ENCODE peak calls at places on chromosome 21, in ten cellular contexts. Y is CD8-positive, alpha-beta memory T cell; S is thyroid gland; C is PC-9; X is pancreas; I is mesendoderm; G is psoas muscle; W is heart right ventricle; K is left lung; M is upper lobe of right lung. E is an unnamed sample.

GRCh38 chr21:46500224-46500861 is 41.7 kb downstream of the DIP2A start:
- DNase-seq in X (no peak), M (no peak), C (peak; percentile 36), W (no peak), Y (no peak), S (no peak), K (no peak), G (no peak), I (no peak), E (peak; percentile 29)

GRCh38 chr21:37453350-37453749 is 86.8 kb downstream of the DYRK1A start:
- DNase-seq in X (no peak), K (no peak), M (no peak), S (no peak), W (no peak), Y (no peak), I (no peak), C (no peak), G (no peak), E (no peak)

GRCh38 chr21:38639782-38640750 is 141.8 kb upstream of the ERG start:
- DNase-seq in C (no peak), I (no peak), Y (no peak), K (no peak), W (no peak), M (no peak), S (no peak), X (no peak), G (no peak), E (no peak)

GRCh38 chr21:30168086-30168485 is 1.5 kb upstream of the CLDN17 start:
- DNase-seq in G (no peak), I (no peak), S (no peak), M (no peak), Y (no peak), C (no peak), X (no peak), K (no peak), W (no peak), E (no peak)

GRCh38 chr21:39221997-39222486 is 38.8 kb upstream of the PSMG1 start:
- DNase-seq in G (no peak), S (no peak), C (no peak), W (no peak), I (no peak), K (no peak), M (no peak), Y (no peak), X (no peak), E (no peak)

GRCh38 chr21:28884976-28885852 is 107.5 kb downstream of the LTN1 start:
- DNase-seq in G (peak; percentile 95), X (peak; percentile 90), S (peak; percentile 83), I (peak; percentile 93), Y (peak; percentile 82), C (peak; percentile 63), M (peak; percentile 95), K (peak; percentile 93), W (peak; percentile 86), E (peak; percentile 98)

GRCh38 chr21:17527240-17527639 is 14.4 kb downstream of the CXADR start:
- DNase-seq in X (no peak), S (no peak), W (no peak), M (no peak), K (no peak), G (no peak), Y (no peak), I (peak; percentile 36), C (peak; percentile 96), E (no peak)

GRCh38 chr21:40841524-40842196 is 5.3 kb downstream of the DSCAM start:
- DNase-seq in K (peak; percentile 64), X (peak; percentile 79), W (peak; percentile 47), Y (no peak), G (no peak), S (peak; percentile 41), C (no peak), I (peak; percentile 89), M (peak; percentile 80), E (no peak)

GRCh38 chr21:17554619-17555472 is 42.0 kb downstream of the CXADR start:
- DNase-seq in Y (no peak), K (no peak), M (no peak), G (no peak), W (no peak), S (no peak), C (no peak), X (no peak), I (peak; percentile 74), E (peak; percentile 42)

GRCh38 chr21:23887709-23888303 is 1719.5 kb downstream of the MRPL39 start:
- DNase-seq in M (no peak), K (no peak), I (no peak), G (no peak), C (no peak), Y (peak; percentile 4), S (no peak), W (no peak), X (no peak), E (no peak)

GRCh38 chr21:32918467-32919140 is 107.1 kb upstream of the OLIG2 start:
- DNase-seq in C (no peak), K (no peak), Y (no peak), S (no peak), I (peak; percentile 28), M (no peak), G (no peak), W (no peak), X (no peak), E (no peak)

GRCh38 chr21:37863842-37864241 is 52.4 kb downstream of the KCNJ6 start:
- DNase-seq in C (no peak), W (no peak), G (no peak), M (no peak), S (no peak), Y (no peak), I (no peak), K (peak; percentile 62), X (no peak), E (no peak)

GRCh38 chr21:16571594-16571993 is 841.8 kb downstream of the USP25 start:
- DNase-seq in X (no peak), S (no peak), G (no peak), W (no peak), C (no peak), K (no peak), I (no peak), Y (no peak), M (no peak), E (no peak)

GRCh38 chr21:18663663-18664062 is 260.1 kb upstream of the TMPRSS15 start:
- DNase-seq in G (no peak), C (no peak), S (no peak), X (no peak), W (no peak), M (no peak), I (no peak), Y (no peak), K (no peak), E (no peak)

GRCh38 chr21:38439957-38440356 is 58.3 kb downstream of the ERG start:
- DNase-seq in K (no peak), S (no peak), Y (no peak), C (no peak), M (peak; percentile 62), W (no peak), I (no peak), X (no peak), G (no peak), E (no peak)

GRCh38 chr21:46422636-46423241 is 36.0 kb upstream of the DIP2A start:
- DNase-seq in M (no peak), X (no peak), W (no peak), I (no peak), C (no peak), S (no peak), K (no peak), G (peak; percentile 8), Y (no peak), E (no peak)

GRCh38 chr21:36431252-36431651 is 46.1 kb downstream of the CHAF1B start:
- DNase-seq in G (no peak), I (no peak), Y (no peak), S (no peak), C (no peak), W (no peak), M (no peak), X (no peak), K (no peak), E (no peak)
- H3K4me1 ChIP-seq in G (peaks cover 20% of the 10 kb centered on the region), I (no peaks in the 10 kb centered on the region), Y (peaks cover 6% of the 10 kb centered on the region), S (no peaks in the 10 kb centered on the region), C (peaks cover 26% of the 10 kb centered on the region), W (peaks cover 25% of the 10 kb centered on the region), M (peaks cover 25% of the 10 kb centered on the region), X (no peaks in the 10 kb centered on the region), K (peaks cover 31% of the 10 kb centered on the region), E (peaks cover 14% of the 10 kb centered on the region)

GRCh38 chr21:31172328-31172727 is 134.1 kb upstream of the KRTAP19-8 start:
- DNase-seq in K (no peak), M (no peak), W (no peak), X (no peak), Y (no peak), S (no peak), G (no peak), I (peak; percentile 70), C (no peak), E (peak; percentile 47)

GRCh38 chr21:31176725-31177124 is 138.4 kb upstream of the KRTAP19-8 start:
- DNase-seq in Y (no peak), W (no peak), S (no peak), X (no peak), C (no peak), I (no peak), K (no peak), M (no peak), G (no peak), E (no peak)

GRCh38 chr21:31176080-31176551 is 137.8 kb upstream of the KRTAP19-8 start:
- DNase-seq in K (no peak), Y (no peak), S (no peak), X (no peak), I (no peak), G (no peak), C (no peak), W (no peak), M (no peak), E (no peak)

GRCh38 chr21:31173881-31174555 is 135.7 kb upstream of the KRTAP19-8 start:
- DNase-seq in Y (no peak), M (no peak), I (peak; percentile 62), G (no peak), C (no peak), W (peak; percentile 41), S (no peak), X (no peak), K (peak; percentile 37), E (peak; percentile 49)
- H3K4me1 ChIP-seq in Y (peaks cover 47% of the 10 kb centered on the region), M (peaks cover 30% of the 10 kb centered on the region), I (peaks cover 4% of the 10 kb centered on the region), G (no peaks in the 10 kb centered on the region), C (no peaks in the 10 kb centered on the region), W (peaks cover 25% of the 10 kb centered on the region), S (no peaks in the 10 kb centered on the region), X (no peaks in the 10 kb centered on the region), K (peaks cover 50% of the 10 kb centered on the region), E (peaks cover 18% of the 10 kb centered on the region)

GRCh38 chr21:44088401-44088780 is 18.8 kb upstream of the PWP2 start:
- DNase-seq in K (no peak), G (no peak), W (no peak), X (no peak), I (no peak), M (peak; percentile 26), Y (no peak), S (no peak), C (no peak), E (no peak)
- H3K4me1 ChIP-seq in K (peaks cover 67% of the 10 kb centered on the region), G (no peaks in the 10 kb centered on the region), W (peaks cover 50% of the 10 kb centered on the region), X (no peaks in the 10 kb centered on the region), I (no peaks in the 10 kb centered on the region), M (peaks cover 27% of the 10 kb centered on the region), Y (peaks cover 73% of the 10 kb centered on the region), S (peaks cover 8% of the 10 kb centered on the region), C (peaks cover 8% of the 10 kb centered on the region), E (no peaks in the 10 kb centered on the region)

DNA sequence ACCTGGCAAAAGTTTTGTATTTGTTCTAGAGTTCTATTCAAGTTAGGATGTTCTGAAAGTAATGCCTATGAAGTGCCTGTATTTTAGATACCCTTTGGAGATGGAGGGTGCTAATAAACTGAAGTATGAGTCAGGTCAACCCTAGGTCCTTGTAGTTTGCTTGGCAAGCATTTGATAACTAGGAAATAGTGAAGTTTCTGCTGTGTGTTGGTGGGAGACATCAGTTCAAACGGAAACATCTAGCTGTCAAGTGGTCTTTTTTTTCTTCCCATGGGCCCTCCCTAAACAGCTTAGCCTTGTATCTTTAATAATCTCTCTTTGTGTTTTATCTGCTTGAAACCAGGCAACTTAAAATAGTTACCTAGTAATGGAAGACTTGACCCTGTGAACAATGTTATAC is 4.5 kb downstream of the MRPS6 start:
- DNase-seq in X (no peak), Y (no peak), S (no peak), K (no peak), C (no peak), I (no peak), M (no peak), G (no peak), W (no peak), E (no peak)
- H3K4me1 ChIP-seq in X (peaks cover 21% of the 10 kb centered on the region), Y (peaks cover 81% of the 10 kb centered on the region), S (peaks cover 44% of the 10 kb centered on the region), K (peaks cover 72% of the 10 kb centered on the region), C (peaks cover 33% of the 10 kb centered on the region), I (peaks cover 12% of the 10 kb centered on the region), M (peaks cover 38% of the 10 kb centered on the region), G (peaks cover 61% of the 10 kb centered on the region), W (peaks cover 56% of the 10 kb centered on the region), E (peaks cover 56% of the 10 kb centered on the region)